ENCODE peak calls at places on chromosomes 3 and 15, in five cellular contexts. One of them, this sample, is unnamed.

GRCh38 chr15:52423852-52424251 is 104.8 kb downstream of the MYO5A start:
- DNase-seq in ovary: no peak
- DNase-seq in cardiac muscle cell: no peak
- DNase-seq in CD8-positive, alpha-beta T cell: no peak
- DNase-seq in right atrium auricular region: no peak
- DNase-seq in this sample: no peak

GRCh38 chr3:52774901-52775864 is 2.2 kb upstream of the ITIH1 start:
- DNase-seq in right atrium auricular region: peak; percentile 55
- DNase-seq in ovary: no peak
- DNase-seq in cardiac muscle cell: no peak
- DNase-seq in CD8-positive, alpha-beta T cell: no peak
- DNase-seq in this sample: no peak

GRCh38 chr3:160005004-160005403 is 16.4 kb downstream of the IL12A start:
- DNase-seq in right atrium auricular region: no peak
- DNase-seq in cardiac muscle cell: no peak
- DNase-seq in CD8-positive, alpha-beta T cell: no peak
- DNase-seq in ovary: no peak
- DNase-seq in this sample: no peak

GRCh38 chr3:191484461-191484860 is 23.5 kb downstream of the PYDC2 start:
- DNase-seq in right atrium auricular region: no peak
- DNase-seq in CD8-positive, alpha-beta T cell: no peak
- DNase-seq in ovary: no peak
- DNase-seq in cardiac muscle cell: no peak
- DNase-seq in this sample: no peak

GRCh38 chr15:59879506-59879905 is 124.6 kb upstream of the FOXB1 start:
- DNase-seq in ovary: no peak
- DNase-seq in CD8-positive, alpha-beta T cell: no peak
- DNase-seq in right atrium auricular region: no peak
- DNase-seq in cardiac muscle cell: peak; percentile 67
- DNase-seq in this sample: no peak

GRCh38 chr15:90143176-90143655 is 40.9 kb upstream of the IDH2 start:
- DNase-seq in cardiac muscle cell: peak; percentile 53
- DNase-seq in CD8-positive, alpha-beta T cell: peak; percentile 66
- DNase-seq in ovary: no peak
- DNase-seq in right atrium auricular region: no peak
- DNase-seq in this sample: no peak

GRCh38 chr15:35450492-35450891 is 95.5 kb downstream of the DPH6 start:
- DNase-seq in cardiac muscle cell: peak; percentile 32
- DNase-seq in right atrium auricular region: no peak
- DNase-seq in CD8-positive, alpha-beta T cell: no peak
- DNase-seq in ovary: no peak
- DNase-seq in this sample: no peak

GRCh38 chr3:40494698-40495097 is 11.1 kb upstream of the ZNF620 start:
- DNase-seq in cardiac muscle cell: no peak
- DNase-seq in ovary: no peak
- DNase-seq in right atrium auricular region: no peak
- DNase-seq in CD8-positive, alpha-beta T cell: no peak
- DNase-seq in this sample: no peak

GRCh38 chr15:77819271-77819806 is 186.6 kb upstream of the LINGO1 start:
- DNase-seq in CD8-positive, alpha-beta T cell: no peak
- DNase-seq in ovary: no peak
- DNase-seq in cardiac muscle cell: no peak
- DNase-seq in right atrium auricular region: no peak
- DNase-seq in this sample: no peak

GRCh38 chr15:77818484-77819270 is 186.0 kb upstream of the LINGO1 start:
- DNase-seq in CD8-positive, alpha-beta T cell: no peak
- DNase-seq in cardiac muscle cell: no peak
- DNase-seq in ovary: no peak
- DNase-seq in right atrium auricular region: no peak
- DNase-seq in this sample: no peak

GRCh38 chr15:77821188-77821958 is 188.7 kb upstream of the LINGO1 start:
- DNase-seq in ovary: peak; percentile 52
- DNase-seq in cardiac muscle cell: peak; percentile 72
- DNase-seq in right atrium auricular region: peak; percentile 60
- DNase-seq in CD8-positive, alpha-beta T cell: peak; percentile 11
- DNase-seq in this sample: no peak

GRCh38 chr15:77821959-77822256 is 189.2 kb upstream of the LINGO1 start:
- DNase-seq in right atrium auricular region: no peak
- DNase-seq in CD8-positive, alpha-beta T cell: no peak
- DNase-seq in cardiac muscle cell: no peak
- DNase-seq in ovary: no peak
- DNase-seq in this sample: no peak

DNA sequence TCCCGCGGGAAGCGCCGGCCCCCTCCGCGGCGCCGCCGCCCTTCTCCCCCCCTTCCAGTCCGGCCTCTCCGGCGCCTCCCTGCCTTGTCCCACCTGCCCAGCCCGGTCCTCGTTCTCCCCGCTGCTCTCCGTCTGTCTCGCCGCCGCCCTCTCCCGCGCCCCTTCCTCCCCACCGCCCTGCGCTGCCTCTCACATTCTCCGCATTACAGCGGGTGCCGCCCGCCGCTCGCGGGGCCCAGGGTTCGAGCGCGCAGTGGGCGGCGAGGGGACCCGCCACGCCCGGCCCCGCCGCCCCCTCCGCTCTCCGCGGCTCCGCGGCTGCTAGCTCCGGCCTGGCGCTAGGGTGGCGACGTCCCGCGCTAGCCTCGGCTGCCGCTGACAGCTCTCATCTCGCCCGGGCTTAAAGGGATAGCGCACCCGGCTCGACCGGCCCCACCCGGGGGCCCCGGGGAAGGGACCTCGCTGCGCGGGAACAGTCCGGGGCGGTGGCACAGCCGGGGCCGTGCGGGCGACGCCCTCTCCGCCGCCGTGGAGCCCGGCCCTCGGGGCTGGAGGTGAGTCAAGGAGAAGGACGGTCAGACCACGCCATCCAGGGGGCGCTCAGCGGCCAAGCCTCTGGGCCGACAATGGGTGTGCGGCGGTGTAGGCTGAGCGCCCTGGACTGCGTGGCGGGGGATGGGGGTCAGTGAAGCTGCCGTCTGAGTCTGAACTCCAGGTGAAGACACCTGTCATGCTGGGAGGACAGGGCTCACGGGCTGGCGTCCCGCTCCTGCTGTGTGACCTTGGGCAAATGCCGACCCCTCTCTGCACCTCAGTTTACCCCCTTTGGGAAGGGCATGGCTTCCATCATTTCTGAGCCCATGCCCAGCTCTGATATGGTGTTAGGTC is 187.4 kb upstream of the LINGO1 start:
- DNase-seq in right atrium auricular region: no peak
- DNase-seq in cardiac muscle cell: peak; percentile 16
- DNase-seq in ovary: no peak
- DNase-seq in CD8-positive, alpha-beta T cell: no peak
- DNase-seq in this sample: no peak
- H3K4me3 ChIP-seq in right atrium auricular region: peak overlapping the region; percentile 49
- H3K4me3 ChIP-seq in cardiac muscle cell: peak overlapping the region; percentile 54
- H3K4me3 ChIP-seq in ovary: no peak overlapping the region
- H3K4me3 ChIP-seq in CD8-positive, alpha-beta T cell: no peak overlapping the region
- H3K4me3 ChIP-seq in this sample: peak overlapping the region; percentile 70

DNA sequence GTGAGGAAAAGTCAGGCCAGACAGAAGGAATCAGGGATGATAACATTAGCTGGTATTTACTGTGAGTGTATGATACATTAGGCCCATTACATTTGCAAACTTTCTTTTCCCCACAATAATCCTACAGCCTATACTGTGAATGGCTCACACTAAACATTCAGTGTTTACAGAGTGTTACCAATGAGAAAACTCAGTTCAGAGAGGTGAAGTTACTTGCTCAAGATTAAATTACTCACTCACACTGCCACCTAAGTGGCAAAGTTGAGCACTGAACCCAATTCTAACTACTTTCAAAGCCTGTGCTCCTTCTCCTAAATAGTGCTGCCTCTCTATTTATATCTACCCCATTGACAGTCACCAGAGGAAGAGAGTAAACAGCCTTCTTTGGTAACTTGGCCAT is 8.5 kb downstream of the XPC start:
- DNase-seq in cardiac muscle cell: no peak
- DNase-seq in right atrium auricular region: no peak
- DNase-seq in CD8-positive, alpha-beta T cell: no peak
- DNase-seq in ovary: no peak
- DNase-seq in this sample: no peak
- TF ChIP-seq CTCF in cardiac muscle cell: no peak
- TF ChIP-seq CTCF in right atrium auricular region: no peak
- TF ChIP-seq CTCF in CD8-positive, alpha-beta T cell: no peak
- TF ChIP-seq CTCF in ovary: no peak
- TF ChIP-seq CTCF in this sample: no peak

GRCh38 chr15:100682468-100682867 is 80.1 kb downstream of the ASB7 start:
- DNase-seq in cardiac muscle cell: no peak
- DNase-seq in CD8-positive, alpha-beta T cell: no peak
- DNase-seq in right atrium auricular region: no peak
- DNase-seq in ovary: no peak
- DNase-seq in this sample: no peak

GRCh38 chr15:100681335-100681746 is 79.0 kb downstream of the ASB7 start:
- DNase-seq in right atrium auricular region: peak; percentile 82
- DNase-seq in CD8-positive, alpha-beta T cell: no peak
- DNase-seq in cardiac muscle cell: no peak
- DNase-seq in ovary: no peak
- DNase-seq in this sample: peak; percentile 75

GRCh38 chr15:100684591-100684990 is 82.2 kb downstream of the ASB7 start:
- DNase-seq in CD8-positive, alpha-beta T cell: no peak
- DNase-seq in cardiac muscle cell: no peak
- DNase-seq in right atrium auricular region: no peak
- DNase-seq in ovary: no peak
- DNase-seq in this sample: peak; percentile 58

GRCh38 chr15:100683434-100683833 is 81.0 kb downstream of the ASB7 start:
- DNase-seq in ovary: no peak
- DNase-seq in right atrium auricular region: no peak
- DNase-seq in CD8-positive, alpha-beta T cell: no peak
- DNase-seq in cardiac muscle cell: no peak
- DNase-seq in this sample: peak; percentile 69

DNA sequence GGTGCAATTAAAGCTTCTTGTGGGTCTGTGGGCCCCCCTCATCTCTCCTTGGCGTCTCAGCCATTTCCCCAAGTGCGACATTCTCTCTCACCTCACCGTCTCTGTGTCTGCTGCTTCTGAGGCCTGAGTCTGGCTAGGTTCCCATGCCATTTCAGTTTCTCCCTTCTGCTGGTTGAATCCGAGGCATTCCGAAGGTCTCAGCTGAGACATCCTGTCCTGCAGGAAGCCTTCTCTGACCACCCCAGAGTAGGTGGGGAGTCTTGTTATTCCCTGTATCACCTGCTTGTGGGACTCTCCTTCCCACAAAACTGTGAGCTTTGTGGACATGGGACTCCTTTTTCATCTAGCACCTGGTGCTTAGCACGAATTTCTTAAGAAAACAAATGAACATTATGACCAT is 78.3 kb downstream of the ASB7 start:
- DNase-seq in ovary: no peak
- DNase-seq in right atrium auricular region: no peak
- DNase-seq in CD8-positive, alpha-beta T cell: no peak
- DNase-seq in cardiac muscle cell: no peak
- DNase-seq in this sample: peak; percentile 24
- H3K27ac ChIP-seq in ovary: no peak overlapping the region
- H3K27ac ChIP-seq in right atrium auricular region: no peak overlapping the region
- H3K27ac ChIP-seq in CD8-positive, alpha-beta T cell: no peak overlapping the region
- H3K27ac ChIP-seq in cardiac muscle cell: no peak overlapping the region
- H3K27ac ChIP-seq in this sample: no peak overlapping the region

GRCh38 chr3:12838179-12838965 is 3.0 kb downstream of the RPL32 start:
- DNase-seq in ovary: no peak
- DNase-seq in cardiac muscle cell: peak; percentile 52
- DNase-seq in CD8-positive, alpha-beta T cell: no peak
- DNase-seq in right atrium auricular region: no peak
- DNase-seq in this sample: no peak
- H3K4me3 ChIP-seq in ovary: no peak overlapping the region
- H3K4me3 ChIP-seq in cardiac muscle cell: no peak overlapping the region
- H3K4me3 ChIP-seq in CD8-positive, alpha-beta T cell: no peak overlapping the region
- H3K4me3 ChIP-seq in right atrium auricular region: no peak overlapping the region
- H3K4me3 ChIP-seq in this sample: peak overlapping the region; percentile 11

GRCh38 chr3:14793126-14793857 is 25.5 kb upstream of the FGD5 start:
- DNase-seq in cardiac muscle cell: no peak
- DNase-seq in ovary: peak; percentile 52
- DNase-seq in CD8-positive, alpha-beta T cell: no peak
- DNase-seq in right atrium auricular region: peak; percentile 72
- DNase-seq in this sample: peak; percentile 74

GRCh38 chr3:14789221-14789620 is 29.5 kb upstream of the FGD5 start:
- DNase-seq in cardiac muscle cell: no peak
- DNase-seq in ovary: no peak
- DNase-seq in CD8-positive, alpha-beta T cell: no peak
- DNase-seq in right atrium auricular region: no peak
- DNase-seq in this sample: peak; percentile 11

GRCh38 chr3:14792691-14793121 is 26.1 kb upstream of the FGD5 start:
- DNase-seq in CD8-positive, alpha-beta T cell: no peak
- DNase-seq in right atrium auricular region: no peak
- DNase-seq in ovary: no peak
- DNase-seq in cardiac muscle cell: no peak
- DNase-seq in this sample: no peak

GRCh38 chr3:14789640-14790285 is 29.0 kb upstream of the FGD5 start:
- DNase-seq in CD8-positive, alpha-beta T cell: no peak
- DNase-seq in ovary: no peak
- DNase-seq in right atrium auricular region: no peak
- DNase-seq in cardiac muscle cell: no peak
- DNase-seq in this sample: no peak

GRCh38 chr3:14791343-14791945 is 27.3 kb upstream of the FGD5 start:
- DNase-seq in CD8-positive, alpha-beta T cell: peak; percentile 51
- DNase-seq in ovary: peak; percentile 64
- DNase-seq in right atrium auricular region: peak; percentile 74
- DNase-seq in cardiac muscle cell: peak; percentile 65
- DNase-seq in this sample: peak; percentile 75
- TF ChIP-seq CTCF in CD8-positive, alpha-beta T cell: peak; percentile 15
- TF ChIP-seq CTCF in ovary: peak; percentile 61
- TF ChIP-seq CTCF in right atrium auricular region: peak; percentile 81
- TF ChIP-seq CTCF in cardiac muscle cell: peak; percentile 92
- TF ChIP-seq CTCF in this sample: peak; percentile 48